ENCODE peak calls at places on chromosomes 16 and 17, in ten cellular contexts. W, J, E, L, R, Z, B, T, S and G are unnamed samples.

GRCh38 chr17:38673714-38674012 is 1.1 kb downstream of the EPOP start:
- DNase-seq in E (no peak), T (peak; percentile 34), B (no peak), Z (peak; percentile 31), L (peak; percentile 40), S (no peak), W (peak; percentile 60), R (no peak), J (peak; percentile 34), G (no peak)

GRCh38 chr16:83137326-83137770 is 510.6 kb downstream of the CDH13 start:
- DNase-seq in T (peak; percentile 54), R (no peak), L (no peak), Z (no peak), E (no peak), J (peak; percentile 33), B (no peak), W (no peak), S (no peak), G (no peak)

GRCh38 chr17:73387746-73388577 is 76.2 kb upstream of the CDC42EP4 start:
- DNase-seq in R (no peak), J (no peak), L (no peak), Z (no peak), W (peak; percentile 20), T (no peak), B (no peak), E (no peak), S (no peak), G (no peak)

GRCh38 chr17:18148586-18148985 is 35.0 kb upstream of the ALKBH5 start:
- DNase-seq in S (no peak), T (no peak), W (no peak), J (no peak), B (no peak), R (no peak), Z (no peak), L (no peak), E (no peak), G (no peak)

GRCh38 chr17:18986541-18987229 is 17.9 kb downstream of the FAM83G start:
- DNase-seq in B (no peak), E (no peak), S (no peak), Z (no peak), L (no peak), J (no peak), W (no peak), R (no peak), T (no peak), G (no peak)

GRCh38 chr16:74862743-74863244 is 88.2 kb upstream of the FA2H start:
- DNase-seq in J (no peak), Z (no peak), R (peak; percentile 73), T (no peak), E (no peak), W (no peak), S (no peak), B (no peak), L (peak; percentile 69), G (peak; percentile 61)

GRCh38 chr17:80599546-80600305 is 55.1 kb downstream of the RPTOR start:
- DNase-seq in W (no peak), T (no peak), S (no peak), J (no peak), L (peak; percentile 34), R (peak; percentile 35), E (no peak), B (no peak), Z (no peak), G (no peak)

GRCh38 chr16:397736-398332 is 835 bp downstream of the NME4 start:
- DNase-seq in T (peak; percentile 92), S (peak; percentile 92), W (peak; percentile 76), L (peak; percentile 86), Z (peak; percentile 87), J (peak; percentile 70), E (no peak), B (peak; percentile 72), R (peak; percentile 74), G (peak; percentile 49)

GRCh38 chr17:28720247-28720996 is 637 bp downstream of the RPL23A start:
- DNase-seq in S (no peak), Z (no peak), W (no peak), E (no peak), L (no peak), R (peak; percentile 66), T (no peak), B (no peak), J (no peak), G (no peak)

GRCh38 chr17:53150101-53150698 is 672.5 kb upstream of the KIF2B start:
- DNase-seq in B (no peak), J (no peak), L (no peak), T (no peak), E (no peak), S (no peak), Z (no peak), R (no peak), W (no peak), G (no peak)

GRCh38 chr17:41552455-41552854 is 19.4 kb downstream of the KRT9 start:
- DNase-seq in R (no peak), E (no peak), J (no peak), Z (no peak), B (no peak), W (no peak), S (no peak), T (no peak), L (no peak), G (no peak)

GRCh38 chr16:10202650-10203049 is 20.4 kb upstream of the GRIN2A start:
- DNase-seq in L (no peak), T (no peak), Z (no peak), R (no peak), J (no peak), B (no peak), S (no peak), W (no peak), E (no peak), G (no peak)
- TF ChIP-seq CTCF in L (no peak), T (no peak), Z (no peak), R (no peak), J (no peak), B (no peak), S (no peak), W (no peak), E (no peak), G (no peak)

DNA sequence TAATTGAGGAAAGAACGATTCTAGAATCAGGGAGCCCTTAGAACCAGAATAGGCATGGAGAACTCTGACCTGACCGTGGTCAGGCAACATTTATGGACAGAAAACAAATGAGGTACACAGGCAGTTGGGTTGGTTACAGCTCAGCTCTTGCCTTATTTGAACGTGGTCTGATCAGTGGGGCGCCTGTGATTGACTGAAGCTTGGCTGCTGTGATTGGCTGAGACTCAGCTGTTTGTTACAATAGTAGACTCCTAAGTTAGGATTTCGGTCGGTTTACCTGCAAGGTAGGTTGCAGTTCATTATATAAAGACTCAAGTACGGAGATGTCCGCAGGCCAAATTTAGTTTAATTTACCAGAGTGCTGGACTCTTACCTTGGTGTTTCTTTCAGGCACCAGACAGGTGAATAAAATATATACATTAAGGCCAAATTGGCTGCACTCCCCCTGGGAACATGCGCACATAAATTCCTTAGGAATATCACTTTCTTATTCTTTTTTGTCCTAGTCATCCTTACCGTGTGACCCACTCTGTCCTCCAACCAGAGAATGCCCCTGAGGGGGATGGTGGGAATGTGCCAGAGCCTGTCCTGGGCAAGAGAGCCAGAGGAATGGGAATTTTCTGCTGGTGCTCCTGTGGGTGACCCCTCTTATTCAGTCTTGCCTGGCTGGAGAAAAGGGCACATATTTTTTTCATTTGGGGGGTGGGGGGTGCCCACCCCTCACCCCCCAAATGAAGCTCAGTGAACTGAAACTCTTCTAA is 7.5 kb upstream of the CSNK2A2 start:
- DNase-seq in Z (no peak), S (no peak), L (no peak), R (no peak), E (no peak), J (no peak), W (no peak), T (no peak), B (no peak), G (no peak)
- TF ChIP-seq POLR2A in Z (no peak), S (no peak), L (no peak), R (no peak), E (no peak), J (no peak), W (no peak), T (no peak), B (no peak), G (no peak)

DNA sequence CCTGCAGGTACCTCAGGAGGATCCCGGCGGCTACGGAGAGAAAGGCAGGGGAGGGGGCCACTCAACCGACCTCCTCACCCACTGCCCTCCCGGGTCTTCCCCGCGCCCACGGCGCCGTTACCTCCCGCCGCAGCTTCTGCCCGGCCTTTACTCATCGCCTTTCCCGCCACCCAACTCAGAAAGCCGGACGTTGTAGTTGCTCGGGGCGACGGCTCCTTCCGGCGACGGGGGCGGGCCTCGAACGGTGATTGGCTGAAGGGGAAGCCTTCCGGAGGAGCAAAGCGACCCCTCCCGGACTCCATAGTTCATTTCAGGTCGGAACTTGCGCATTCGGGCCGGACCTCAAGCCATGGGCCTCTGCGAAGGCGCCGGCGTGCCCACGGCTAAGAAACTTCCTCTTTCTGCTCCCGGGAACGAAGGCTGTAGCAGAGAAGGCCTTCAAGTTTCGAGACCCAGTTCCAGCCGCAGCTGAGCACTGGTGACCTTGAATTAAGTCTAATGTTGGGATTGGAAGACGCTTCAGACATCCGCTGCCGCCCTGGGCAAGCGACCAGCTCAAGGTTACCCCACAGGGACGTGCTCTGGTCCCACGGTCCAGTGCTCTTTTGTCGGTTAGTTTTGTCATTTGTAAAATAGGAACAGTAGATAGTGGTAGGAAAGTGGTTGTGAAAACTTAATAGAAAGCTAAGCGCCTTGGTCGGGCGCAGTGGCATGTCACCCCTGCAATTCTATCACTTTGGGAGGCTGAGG is at the start of gene PSMC3IP:
- DNase-seq in Z (peak; percentile 95), R (peak; percentile 97), W (peak; percentile 97), S (peak; percentile 99), B (peak; percentile 97), L (peak; percentile 99), T (peak; percentile 97), J (peak; percentile 95), E (peak; percentile 95), G (peak; percentile 96)
- TF ChIP-seq CTCF in Z (no peak), R (peak; percentile 68), W (peak; percentile 7), S (peak; percentile 29), B (peak; percentile 9), L (peak; percentile 37), T (peak; percentile 35), J (peak; percentile 40), E (no peak), G (peak; percentile 55)

GRCh38 chr17:50220811-50221210 is 19.4 kb upstream of the COL1A1 start:
- DNase-seq in R (no peak), Z (no peak), S (no peak), J (no peak), T (no peak), E (no peak), B (no peak), L (no peak), W (no peak), G (no peak)

GRCh38 chr17:50218071-50218759 is 16.8 kb upstream of the COL1A1 start:
- DNase-seq in B (no peak), T (no peak), W (no peak), J (no peak), R (no peak), Z (no peak), S (no peak), E (no peak), L (no peak), G (no peak)

GRCh38 chr17:50218771-50219315 is 17.4 kb upstream of the COL1A1 start:
- DNase-seq in W (no peak), J (no peak), L (no peak), S (no peak), R (no peak), Z (no peak), B (no peak), T (no peak), E (peak; percentile 17), G (no peak)

GRCh38 chr17:50219345-50219744 is 17.9 kb upstream of the COL1A1 start:
- DNase-seq in T (no peak), J (no peak), W (no peak), B (no peak), L (peak; percentile 71), Z (no peak), E (no peak), R (no peak), S (no peak), G (no peak)

GRCh38 chr17:50219939-50220465 is 18.6 kb upstream of the COL1A1 start:
- DNase-seq in B (peak; percentile 60), L (no peak), S (no peak), E (no peak), R (no peak), W (no peak), Z (no peak), T (peak; percentile 30), J (no peak), G (no peak)
- TF ChIP-seq POLR2A in B (no peak), L (no peak), S (no peak), E (no peak), R (no peak), W (peak; percentile 18), Z (no peak), T (no peak), J (no peak), G (no peak)